ENCODE peak calls at places on chromosome 20, in four cellular contexts. One of them, this sample, is unnamed.

GRCh38 chr20:35838213-35838612 is 66.4 kb downstream of the PHF20 start:
- DNase-seq in NB4: no peak
- DNase-seq in CD8-positive, alpha-beta T cell: no peak
- DNase-seq in adrenal gland: no peak
- DNase-seq in this sample: no peak

GRCh38 chr20:46690219-46691111 is 1.2 kb upstream of the TP53RK start:
- DNase-seq in NB4: peak; percentile 66
- DNase-seq in CD8-positive, alpha-beta T cell: no peak
- DNase-seq in adrenal gland: no peak
- DNase-seq in this sample: no peak

GRCh38 chr20:461254-462198 is 807 bp downstream of the TBC1D20 start:
- DNase-seq in NB4: peak; percentile 76
- DNase-seq in CD8-positive, alpha-beta T cell: peak; percentile 58
- DNase-seq in adrenal gland: peak; percentile 58
- DNase-seq in this sample: peak; percentile 46

GRCh38 chr20:35434085-35435005 is 3.7 kb downstream of the GDF5 start:
- DNase-seq in NB4: no peak
- DNase-seq in CD8-positive, alpha-beta T cell: no peak
- DNase-seq in adrenal gland: no peak
- DNase-seq in this sample: no peak

GRCh38 chr20:10201321-10201870 is 17.2 kb upstream of the SNAP25 start:
- DNase-seq in NB4: no peak
- DNase-seq in CD8-positive, alpha-beta T cell: no peak
- DNase-seq in adrenal gland: no peak
- DNase-seq in this sample: no peak

GRCh38 chr20:10312111-10312510 is 93.5 kb downstream of the SNAP25 start:
- DNase-seq in NB4: no peak
- DNase-seq in CD8-positive, alpha-beta T cell: no peak
- DNase-seq in adrenal gland: no peak
- DNase-seq in this sample: no peak

GRCh38 chr20:36092424-36093024 is 62.0 kb upstream of the EPB41L1 start:
- DNase-seq in NB4: peak; percentile 41
- DNase-seq in CD8-positive, alpha-beta T cell: no peak
- DNase-seq in adrenal gland: peak; percentile 34
- DNase-seq in this sample: peak; percentile 59

GRCh38 chr20:17860306-17861197 is 108.0 kb downstream of the SNX5 start:
- DNase-seq in NB4: no peak
- DNase-seq in CD8-positive, alpha-beta T cell: no peak
- DNase-seq in adrenal gland: no peak
- DNase-seq in this sample: no peak

GRCh38 chr20:62706857-62707256 is 1.8 kb upstream of the NTSR1 start:
- DNase-seq in NB4: no peak
- DNase-seq in CD8-positive, alpha-beta T cell: no peak
- DNase-seq in adrenal gland: no peak
- DNase-seq in this sample: no peak

GRCh38 chr20:62707281-62707941 is 1.2 kb upstream of the NTSR1 start:
- DNase-seq in NB4: peak; percentile 49
- DNase-seq in CD8-positive, alpha-beta T cell: no peak
- DNase-seq in adrenal gland: no peak
- DNase-seq in this sample: no peak

GRCh38 chr20:62708591-62709536 is at the start of gene NTSR1:
- DNase-seq in NB4: peak; percentile 61
- DNase-seq in CD8-positive, alpha-beta T cell: no peak
- DNase-seq in adrenal gland: no peak
- DNase-seq in this sample: no peak

GRCh38 chr20:62709537-62709905 is 885 bp downstream of the NTSR1 start:
- DNase-seq in NB4: no peak
- DNase-seq in CD8-positive, alpha-beta T cell: no peak
- DNase-seq in adrenal gland: no peak
- DNase-seq in this sample: no peak

GRCh38 chr20:62707981-62708521 is 585 bp upstream of the NTSR1 start:
- DNase-seq in NB4: peak; percentile 79
- DNase-seq in CD8-positive, alpha-beta T cell: no peak
- DNase-seq in adrenal gland: no peak
- DNase-seq in this sample: no peak
- TF ChIP-seq CTCF in NB4: peak; percentile 42
- TF ChIP-seq CTCF in CD8-positive, alpha-beta T cell: peak; percentile 26
- TF ChIP-seq CTCF in adrenal gland: no peak
- TF ChIP-seq CTCF in this sample: peak; percentile 67

DNA sequence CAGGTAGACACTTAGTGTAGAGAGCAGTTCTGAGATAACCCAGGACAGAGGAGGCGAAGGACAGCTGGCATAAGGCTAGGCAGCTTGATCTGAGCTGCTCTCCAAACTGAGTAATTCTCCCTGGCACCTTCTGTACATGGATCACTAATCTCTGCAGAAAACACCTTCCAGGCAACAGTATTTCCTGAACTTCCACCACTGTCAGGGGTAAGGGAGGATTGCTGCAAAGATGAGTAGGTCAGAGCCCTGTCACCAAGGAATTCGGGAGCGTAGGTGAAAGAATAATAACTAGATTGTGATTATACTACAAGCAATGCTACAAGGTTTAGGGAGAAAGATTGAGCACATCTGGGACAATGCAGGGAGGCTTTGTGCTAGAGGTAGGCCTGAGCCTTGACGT is 1.9 kb downstream of the HM13 start:
- DNase-seq in NB4: no peak
- DNase-seq in CD8-positive, alpha-beta T cell: no peak
- DNase-seq in adrenal gland: no peak
- DNase-seq in this sample: no peak
- H3K4me3 ChIP-seq in NB4: peak overlapping the region; percentile 96
- H3K4me3 ChIP-seq in CD8-positive, alpha-beta T cell: no peak overlapping the region
- H3K4me3 ChIP-seq in adrenal gland: no peak overlapping the region
- H3K4me3 ChIP-seq in this sample: peak overlapping the region; percentile 95

DNA sequence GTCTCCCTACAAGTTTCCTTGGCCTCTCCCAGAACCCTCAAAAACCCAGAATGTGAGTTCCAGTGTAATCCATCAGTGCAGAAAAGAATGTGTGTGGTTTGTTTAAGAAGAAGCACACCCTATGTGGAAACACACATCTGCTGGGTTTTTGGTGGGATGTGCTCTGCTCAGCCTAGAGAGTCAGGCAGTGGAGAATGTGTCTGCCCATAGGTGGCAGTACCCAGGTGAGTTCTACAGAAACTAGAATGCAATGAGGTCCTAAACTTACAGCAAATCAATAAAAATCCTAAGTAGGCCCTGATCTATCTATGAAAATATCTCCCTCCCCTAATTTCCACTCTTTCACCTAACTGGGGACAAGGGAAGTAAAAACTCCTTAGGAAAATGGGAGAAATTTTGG is 437.3 kb downstream of the DHX35 start:
- DNase-seq in NB4: no peak
- DNase-seq in CD8-positive, alpha-beta T cell: no peak
- DNase-seq in adrenal gland: no peak
- DNase-seq in this sample: no peak
- TF ChIP-seq CTCF in NB4: no peak
- TF ChIP-seq CTCF in CD8-positive, alpha-beta T cell: no peak
- TF ChIP-seq CTCF in adrenal gland: no peak
- TF ChIP-seq CTCF in this sample: no peak

DNA sequence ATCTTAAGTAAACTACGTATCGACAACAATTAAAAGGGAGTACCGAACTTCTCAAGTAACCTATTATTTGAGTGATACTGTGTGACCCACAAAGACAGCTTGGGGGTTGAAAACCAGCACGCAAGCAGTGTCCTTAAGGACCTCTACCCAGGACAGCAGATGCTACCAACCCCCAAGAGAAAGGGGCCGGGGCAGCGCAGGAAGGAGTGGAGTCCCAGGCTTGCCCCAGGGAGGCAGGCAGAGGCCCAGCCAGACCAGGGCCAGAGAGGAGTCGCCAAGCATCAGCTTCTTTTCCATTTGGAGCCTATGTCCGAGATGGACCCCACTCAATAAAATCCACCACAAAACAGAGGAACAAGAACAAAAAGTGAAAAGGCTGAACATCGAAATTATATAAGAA is 11.9 kb downstream of the DIDO1 start:
- DNase-seq in NB4: no peak
- DNase-seq in CD8-positive, alpha-beta T cell: no peak
- DNase-seq in adrenal gland: no peak
- DNase-seq in this sample: no peak
- H3K4me3 ChIP-seq in NB4: no peak overlapping the region
- H3K4me3 ChIP-seq in CD8-positive, alpha-beta T cell: no peak overlapping the region
- H3K4me3 ChIP-seq in adrenal gland: no peak overlapping the region
- H3K4me3 ChIP-seq in this sample: no peak overlapping the region

GRCh38 chr20:58213112-58213511 is 15.3 kb downstream of the ANKRD60 start:
- DNase-seq in NB4: no peak
- DNase-seq in CD8-positive, alpha-beta T cell: no peak
- DNase-seq in adrenal gland: no peak
- DNase-seq in this sample: no peak
- TF ChIP-seq CTCF in NB4: no peak
- TF ChIP-seq CTCF in CD8-positive, alpha-beta T cell: no peak
- TF ChIP-seq CTCF in adrenal gland: peak; percentile 8
- TF ChIP-seq CTCF in this sample: no peak

GRCh38 chr20:13777171-13777601 is 7.5 kb downstream of the ESF1 start:
- DNase-seq in NB4: no peak
- DNase-seq in CD8-positive, alpha-beta T cell: no peak
- DNase-seq in adrenal gland: no peak
- DNase-seq in this sample: no peak
- H3K4me3 ChIP-seq in NB4: no peak overlapping the region
- H3K4me3 ChIP-seq in CD8-positive, alpha-beta T cell: no peak overlapping the region
- H3K4me3 ChIP-seq in adrenal gland: no peak overlapping the region
- H3K4me3 ChIP-seq in this sample: no peak overlapping the region